ENCODE peak calls at places on chromosomes 3 and 15, in nine cellular contexts. D, R, E, W, A, C, V, Y and Q are unnamed samples.

GRCh38 chr3:41424543-41425300 is 225.4 kb downstream of the CTNNB1 start:
- DNase-seq in E (no peak), V (no peak), D (no peak), C (no peak), W (no peak), R (no peak), Y (no peak), A (no peak), Q (no peak)

GRCh38 chr3:157335198-157335597 is 101.5 kb upstream of the PTX3 start:
- DNase-seq in W (no peak), D (no peak), Y (no peak), A (no peak), V (no peak), R (no peak), E (no peak), C (no peak), Q (no peak)

GRCh38 chr15:29056839-29057450 is 171.2 kb downstream of the APBA2 start:
- DNase-seq in Y (no peak), V (peak), E (no peak), D (no peak), R (no peak), W (no peak), C (no peak), A (no peak), Q (no peak)

GRCh38 chr3:123847209-123847608 is 36.9 kb downstream of the MYLK start:
- DNase-seq in W (no peak), E (no peak), A (no peak), C (no peak), V (no peak), Y (no peak), D (no peak), R (no peak), Q (no peak)

GRCh38 chr3:159634414-159634813 is 354.2 kb upstream of the IL12A start:
- DNase-seq in R (peak), A (no peak), C (no peak), E (no peak), W (peak), Y (no peak), V (no peak), D (no peak), Q (no peak)

GRCh38 chr3:175075269-175075668 is 216.1 kb downstream of the NAALADL2 start:
- DNase-seq in V (no peak), E (no peak), R (no peak), A (no peak), C (no peak), W (peak), D (no peak), Y (no peak), Q (no peak)

GRCh38 chr3:160226026-160226739 is 961 bp downstream of the C3orf80 start:
- DNase-seq in C (peak), R (peak), V (peak), E (no peak), A (no peak), D (no peak), Y (no peak), W (no peak), Q (no peak)

GRCh38 chr3:120850326-120851295 is 57.4 kb upstream of the STXBP5L start:
- DNase-seq in A (no peak), E (no peak), V (no peak), W (no peak), D (no peak), Y (no peak), R (no peak), C (no peak), Q (no peak)

GRCh38 chr3:18445421-18446066 is 20.4 kb upstream of the SATB1 start:
- DNase-seq in C (peak), D (peak), W (no peak), A (no peak), V (peak), R (no peak), Y (peak), E (no peak), Q (peak)

GRCh38 chr3:88440701-88441100 is 290.9 kb downstream of the C3orf38 start:
- DNase-seq in A (no peak), V (no peak), E (no peak), D (no peak), Y (no peak), W (no peak), C (no peak), R (no peak), Q (no peak)

GRCh38 chr3:149581681-149582349 is 76.0 kb downstream of the WWTR1 start:
- DNase-seq in Y (no peak), V (peak), E (peak), A (no peak), W (peak), R (peak), C (no peak), D (no peak), Q (no peak)

GRCh38 chr3:30886888-30887287 is 7.6 kb downstream of the GADL1 start:
- DNase-seq in W (no peak), A (no peak), C (no peak), Y (no peak), V (no peak), E (no peak), R (no peak), D (no peak), Q (no peak)

GRCh38 chr3:32877598-32877997 is 59.8 kb downstream of the TRIM71 start:
- DNase-seq in Y (no peak), A (no peak), E (no peak), V (no peak), R (no peak), W (no peak), C (no peak), D (no peak), Q (no peak)

GRCh38 chr15:88606437-88606794 is 14.7 kb upstream of the AEN start:
- DNase-seq in C (no peak), E (no peak), V (peak), A (no peak), D (no peak), R (no peak), Y (no peak), W (no peak), Q (no peak)

GRCh38 chr3:168213920-168214319 is 118.2 kb upstream of the GOLIM4 start:
- DNase-seq in C (peak), V (no peak), A (no peak), D (no peak), E (no peak), Y (no peak), R (no peak), W (peak), Q (no peak)

GRCh38 chr15:53589526-53590057 is 169.9 kb downstream of the WDR72 start:
- DNase-seq in V (no peak), D (no peak), W (no peak), Y (no peak), E (no peak), C (no peak), A (no peak), R (peak), Q (no peak)

GRCh38 chr15:74815961-74816360 is 3.3 kb downstream of the LMAN1L start:
- DNase-seq in A (no peak), D (no peak), C (no peak), R (no peak), V (no peak), E (no peak), W (no peak), Y (no peak), Q (no peak)

GRCh38 chr3:180932819-180933218 is 20.3 kb downstream of the FXR1 start:
- DNase-seq in C (no peak), V (no peak), A (no peak), D (no peak), W (no peak), R (no peak), E (no peak), Y (no peak), Q (no peak)

GRCh38 chr3:123735456-123735855 is 148.7 kb downstream of the MYLK start:
- DNase-seq in W (no peak), Y (no peak), R (no peak), D (no peak), E (no peak), A (no peak), C (no peak), V (no peak), Q (no peak)

GRCh38 chr3:186930143-186930638 is at the start of gene ST6GAL1:
- DNase-seq in V (peak), R (peak), W (peak), A (no peak), Y (peak), E (peak), D (peak), C (peak), Q (peak)

GRCh38 chr3:149959443-149959842 is 11.3 kb downstream of the PFN2 start:
- DNase-seq in V (no peak), C (no peak), R (no peak), E (no peak), A (no peak), Y (no peak), W (peak), D (no peak), Q (no peak)

GRCh38 chr3:47394140-47394855 is 13.5 kb downstream of the PTPN23 start:
- DNase-seq in Y (no peak), V (no peak), R (no peak), D (no peak), C (no peak), W (no peak), A (no peak), E (no peak), Q (no peak)

GRCh38 chr3:138371070-138371950 is 22.9 kb downstream of the MRAS start:
- DNase-seq in R (no peak), Y (no peak), V (no peak), W (no peak), C (peak), E (no peak), D (no peak), A (no peak), Q (peak)

GRCh38 chr3:45110185-45110833 is 35.9 kb downstream of the CDCP1 start:
- DNase-seq in R (no peak), W (no peak), C (no peak), Y (peak), D (no peak), V (no peak), E (no peak), A (no peak), Q (no peak)

GRCh38 chr15:101028772-101029438 is 109.7 kb downstream of the LRRK1 start:
- DNase-seq in V (peak), A (no peak), W (no peak), C (no peak), Y (no peak), R (no peak), E (no peak), D (no peak), Q (no peak)

GRCh38 chr15:92809880-92810361 is 90.2 kb upstream of the CHD2 start:
- DNase-seq in V (peak), Y (peak), C (peak), A (no peak), E (no peak), D (no peak), W (peak), R (peak), Q (peak)

GRCh38 chr15:69561071-69561784 is 108.6 kb downstream of the RPLP1 start:
- DNase-seq in Y (no peak), E (no peak), R (peak), A (no peak), C (no peak), W (no peak), V (no peak), D (no peak), Q (no peak)

GRCh38 chr15:50943623-50944022 is 35.1 kb downstream of the AP4E1 start:
- DNase-seq in W (peak), A (no peak), C (no peak), V (no peak), Y (no peak), D (no peak), E (no peak), R (no peak), Q (no peak)

GRCh38 chr3:83843716-83844115 is 1115.1 kb upstream of the CADM2 start:
- DNase-seq in E (no peak), D (no peak), Y (no peak), A (no peak), W (no peak), V (no peak), R (no peak), C (no peak), Q (no peak)

GRCh38 chr3:13071695-13072094 is 1.5 kb downstream of the IQSEC1 start:
- DNase-seq in R (no peak), Y (no peak), A (no peak), C (no peak), W (no peak), D (no peak), V (no peak), E (no peak), Q (no peak)

GRCh38 chr3:142958707-142959106 is 4.8 kb downstream of the PAQR9 start:
- DNase-seq in V (no peak), C (no peak), A (no peak), Y (peak), D (no peak), W (no peak), E (no peak), R (peak), Q (peak)

GRCh38 chr15:73594109-73594508 is 39.1 kb downstream of the NPTN start:
- DNase-seq in W (no peak), A (no peak), Y (no peak), R (no peak), V (no peak), E (no peak), D (no peak), C (no peak), Q (no peak)

GRCh38 chr3:72976182-72976825 is 20.3 kb upstream of the PPP4R2 start:
- DNase-seq in R (no peak), E (no peak), D (no peak), V (no peak), A (no peak), Y (no peak), C (no peak), W (peak), Q (no peak)

GRCh38 chr15:32119694-32120330 is 89.5 kb downstream of the CHRNA7 start:
- DNase-seq in W (no peak), A (no peak), E (no peak), R (no peak), D (no peak), Y (no peak), C (no peak), V (no peak), Q (no peak)

GRCh38 chr15:28255965-28256364 is 66.0 kb downstream of the HERC2 start:
- DNase-seq in E (no peak), V (no peak), C (no peak), W (no peak), Y (no peak), R (no peak), A (no peak), D (no peak), Q (no peak)

GRCh38 chr15:101358895-101359294 is 63.8 kb upstream of the SNRPA1 start:
- DNase-seq in W (no peak), Y (no peak), V (peak), A (no peak), R (no peak), C (no peak), E (no peak), D (no peak), Q (no peak)